ENCODE peak calls at places on chromosomes 4 and X, in five cellular contexts. One of them, this sample, is unnamed.

GRCh38 chr4:8050555-8051206 is 107.9 kb downstream of the ABLIM2 start:
- DNase-seq in breast epithelium: no peak
- DNase-seq in body of pancreas: peak
- DNase-seq in uterus: peak
- DNase-seq in heart left ventricle: peak
- DNase-seq in this sample: no peak

GRCh38 chr4:105361021-105361420 is 112.8 kb downstream of the PPA2 start:
- DNase-seq in breast epithelium: no peak
- DNase-seq in body of pancreas: no peak
- DNase-seq in uterus: no peak
- DNase-seq in heart left ventricle: no peak
- DNase-seq in this sample: no peak

GRCh38 chr4:125104616-125105015 is 210.1 kb upstream of the FAT4 start:
- DNase-seq in breast epithelium: no peak
- DNase-seq in body of pancreas: no peak
- DNase-seq in uterus: no peak
- DNase-seq in heart left ventricle: no peak
- DNase-seq in this sample: no peak

GRCh38 chrX:14095702-14096101 is 66.0 kb upstream of the GEMIN8 start:
- DNase-seq in breast epithelium: no peak
- DNase-seq in body of pancreas: peak
- DNase-seq in uterus: peak
- DNase-seq in heart left ventricle: no peak
- DNase-seq in this sample: no peak

GRCh38 chr4:94334962-94335361 is 7.7 kb downstream of the HPGDS start:
- DNase-seq in breast epithelium: no peak
- DNase-seq in body of pancreas: no peak
- DNase-seq in uterus: no peak
- DNase-seq in heart left ventricle: no peak
- DNase-seq in this sample: no peak

GRCh38 chr4:149344436-149344835 is 471.2 kb downstream of the IQCM start:
- DNase-seq in breast epithelium: no peak
- DNase-seq in body of pancreas: no peak
- DNase-seq in uterus: no peak
- DNase-seq in heart left ventricle: no peak
- DNase-seq in this sample: no peak

GRCh38 chr4:84985952-84986351 is 19.5 kb upstream of the WDFY3 start:
- DNase-seq in breast epithelium: no peak
- DNase-seq in body of pancreas: no peak
- DNase-seq in uterus: no peak
- DNase-seq in heart left ventricle: no peak
- DNase-seq in this sample: no peak

GRCh38 chr4:54099287-54099958 is 540 bp upstream of the GSX2 start:
- DNase-seq in breast epithelium: no peak
- DNase-seq in body of pancreas: no peak
- DNase-seq in uterus: no peak
- DNase-seq in heart left ventricle: no peak
- DNase-seq in this sample: no peak

GRCh38 chrX:68947882-68948605 is 119.2 kb downstream of the EFNB1 start:
- DNase-seq in breast epithelium: no peak
- DNase-seq in body of pancreas: no peak
- DNase-seq in uterus: no peak
- DNase-seq in heart left ventricle: no peak
- DNase-seq in this sample: no peak

GRCh38 chr4:99852199-99852718 is 35.6 kb downstream of the DAPP1 start:
- DNase-seq in breast epithelium: no peak
- DNase-seq in body of pancreas: no peak
- DNase-seq in uterus: no peak
- DNase-seq in heart left ventricle: no peak
- DNase-seq in this sample: no peak

GRCh38 chr4:163331629-163332360 is 601 bp downstream of the NPY1R start:
- DNase-seq in breast epithelium: no peak
- DNase-seq in body of pancreas: peak
- DNase-seq in uterus: peak
- DNase-seq in heart left ventricle: peak
- DNase-seq in this sample: no peak

GRCh38 chr4:77451530-77451929 is 154.1 kb upstream of the CXCL13 start:
- DNase-seq in breast epithelium: no peak
- DNase-seq in body of pancreas: no peak
- DNase-seq in uterus: no peak
- DNase-seq in heart left ventricle: no peak
- DNase-seq in this sample: no peak

GRCh38 chr4:158290912-158291311 is 80.6 kb downstream of the TMEM144 start:
- DNase-seq in breast epithelium: no peak
- DNase-seq in body of pancreas: no peak
- DNase-seq in uterus: no peak
- DNase-seq in heart left ventricle: no peak
- DNase-seq in this sample: no peak

GRCh38 chr4:159048166-159048886 is 54.6 kb upstream of the RAPGEF2 start:
- DNase-seq in breast epithelium: peak
- DNase-seq in body of pancreas: peak
- DNase-seq in uterus: peak
- DNase-seq in heart left ventricle: peak
- DNase-seq in this sample: no peak

GRCh38 chrX:132442674-132443073 is 46.2 kb downstream of the MBNL3 start:
- DNase-seq in breast epithelium: no peak
- DNase-seq in body of pancreas: no peak
- DNase-seq in uterus: no peak
- DNase-seq in heart left ventricle: no peak
- DNase-seq in this sample: no peak

GRCh38 chr4:105637409-105638258 is 70.9 kb downstream of the INTS12 start:
- DNase-seq in breast epithelium: peak
- DNase-seq in body of pancreas: peak
- DNase-seq in uterus: peak
- DNase-seq in heart left ventricle: peak
- DNase-seq in this sample: no peak

GRCh38 chrX:8455600-8455999 is 9.0 kb upstream of the VCX3B start:
- DNase-seq in breast epithelium: no peak
- DNase-seq in body of pancreas: no peak
- DNase-seq in uterus: no peak
- DNase-seq in heart left ventricle: no peak
- DNase-seq in this sample: no peak

GRCh38 chrX:76148011-76148665 is 24.7 kb upstream of the PBDC1 start:
- DNase-seq in breast epithelium: no peak
- DNase-seq in body of pancreas: peak
- DNase-seq in uterus: peak
- DNase-seq in heart left ventricle: no peak
- DNase-seq in this sample: no peak

GRCh38 chr4:52868138-52868537 is 6.0 kb downstream of the RASL11B start:
- DNase-seq in breast epithelium: no peak
- DNase-seq in body of pancreas: no peak
- DNase-seq in uterus: peak
- DNase-seq in heart left ventricle: peak
- DNase-seq in this sample: no peak

GRCh38 chr4:120066525-120067333 is at the start of gene MAD2L1:
- DNase-seq in breast epithelium: peak
- DNase-seq in body of pancreas: peak
- DNase-seq in uterus: peak
- DNase-seq in heart left ventricle: peak
- DNase-seq in this sample: peak
- TF ChIP-seq POLR2A in breast epithelium: peak
- TF ChIP-seq POLR2A in body of pancreas: peak
- TF ChIP-seq POLR2A in uterus: peak
- TF ChIP-seq POLR2A in heart left ventricle: no peak
- TF ChIP-seq POLR2A in this sample: peak

GRCh38 chr4:646460-646859 is 21.1 kb downstream of the PDE6B start:
- DNase-seq in breast epithelium: no peak
- DNase-seq in body of pancreas: no peak
- DNase-seq in uterus: no peak
- DNase-seq in heart left ventricle: no peak
- DNase-seq in this sample: no peak
- TF ChIP-seq POLR2A in breast epithelium: no peak
- TF ChIP-seq POLR2A in body of pancreas: no peak
- TF ChIP-seq POLR2A in uterus: no peak
- TF ChIP-seq POLR2A in heart left ventricle: no peak
- TF ChIP-seq POLR2A in this sample: no peak

GRCh38 chr4:30719363-30720020 is 677 bp upstream of the PCDH7 start:
- DNase-seq in breast epithelium: no peak
- DNase-seq in body of pancreas: peak
- DNase-seq in uterus: peak
- DNase-seq in heart left ventricle: peak
- DNase-seq in this sample: peak
- TF ChIP-seq POLR2A in breast epithelium: no peak
- TF ChIP-seq POLR2A in body of pancreas: no peak
- TF ChIP-seq POLR2A in uterus: no peak
- TF ChIP-seq POLR2A in heart left ventricle: no peak
- TF ChIP-seq POLR2A in this sample: no peak

GRCh38 chr4:1717129-1718094 is 3.7 kb downstream of the TMEM129 start:
- DNase-seq in breast epithelium: no peak
- DNase-seq in body of pancreas: no peak
- DNase-seq in uterus: no peak
- DNase-seq in heart left ventricle: no peak
- DNase-seq in this sample: no peak

GRCh38 chr4:1716065-1716945 is 4.2 kb upstream of the SLBP start:
- DNase-seq in breast epithelium: no peak
- DNase-seq in body of pancreas: no peak
- DNase-seq in uterus: no peak
- DNase-seq in heart left ventricle: no peak
- DNase-seq in this sample: no peak

GRCh38 chr4:1720163-1720983 is 750 bp downstream of the TMEM129 start:
- DNase-seq in breast epithelium: no peak
- DNase-seq in body of pancreas: no peak
- DNase-seq in uterus: no peak
- DNase-seq in heart left ventricle: peak
- DNase-seq in this sample: no peak

GRCh38 chr4:1721003-1721665 is at the start of the genes TACC3 and TMEM129:
- DNase-seq in breast epithelium: peak
- DNase-seq in body of pancreas: peak
- DNase-seq in uterus: peak
- DNase-seq in heart left ventricle: peak
- DNase-seq in this sample: peak

DNA sequence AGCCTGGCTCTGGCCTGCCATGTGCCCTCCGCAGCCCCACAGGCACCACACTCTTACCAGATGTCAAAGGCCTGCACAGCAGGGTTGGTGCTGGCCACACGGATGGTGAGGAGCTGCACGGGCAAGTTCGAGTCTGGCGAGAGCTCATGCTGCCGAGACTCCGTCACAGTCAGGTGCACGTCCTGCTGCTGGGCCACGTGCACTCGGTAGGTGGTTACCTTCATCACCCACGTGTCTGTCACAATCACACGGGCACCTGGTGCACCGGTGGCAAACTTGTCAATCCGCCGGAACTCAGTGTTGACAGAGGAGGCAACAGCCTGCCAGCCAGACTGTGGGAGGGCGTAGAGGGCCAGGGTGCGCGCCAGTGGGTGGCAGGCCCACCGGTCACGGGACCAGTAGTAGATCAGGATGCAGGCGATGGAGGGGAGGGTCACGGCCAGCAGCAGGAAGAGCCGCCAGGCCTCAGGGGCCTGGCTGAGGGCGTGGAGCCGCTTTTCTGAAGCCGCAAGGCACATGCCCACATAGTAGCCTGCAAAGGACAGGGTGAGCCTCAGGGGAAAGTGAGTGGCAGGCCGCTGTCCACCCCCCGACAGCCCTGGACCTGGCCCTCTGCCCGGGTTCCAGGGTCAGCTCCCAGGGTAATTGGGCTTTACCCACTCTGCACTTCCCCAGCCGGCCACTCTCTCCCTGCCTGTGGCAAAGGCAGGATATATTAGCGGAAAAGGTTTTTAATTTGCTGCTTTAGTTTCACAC is 2.9 kb downstream of the TMEM129 start:
- DNase-seq in breast epithelium: no peak
- DNase-seq in body of pancreas: peak
- DNase-seq in uterus: no peak
- DNase-seq in heart left ventricle: no peak
- DNase-seq in this sample: no peak
- TF ChIP-seq POLR2A in breast epithelium: no peak
- TF ChIP-seq POLR2A in body of pancreas: peak
- TF ChIP-seq POLR2A in uterus: no peak
- TF ChIP-seq POLR2A in heart left ventricle: no peak
- TF ChIP-seq POLR2A in this sample: no peak

DNA sequence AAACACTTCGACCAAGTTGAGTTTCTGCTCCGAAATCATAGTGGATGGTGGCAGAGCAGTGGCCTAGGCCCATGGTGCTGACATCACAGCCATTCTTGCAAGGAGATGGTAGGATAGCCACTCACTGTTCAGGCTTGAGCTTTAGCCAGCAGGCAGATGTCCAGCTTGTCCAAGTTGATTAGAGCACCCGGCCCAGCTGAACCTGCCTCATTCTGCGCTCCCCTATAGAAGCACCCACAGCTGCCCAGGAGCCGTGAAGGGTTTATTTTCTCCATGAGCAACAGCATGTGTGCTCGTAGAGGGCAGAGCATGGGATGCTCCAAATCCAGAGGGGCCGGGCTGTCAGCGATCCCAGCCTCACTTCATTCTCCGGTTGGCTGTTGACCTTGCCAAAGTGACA is 16.2 kb downstream of the PIGG start:
- DNase-seq in breast epithelium: no peak
- DNase-seq in body of pancreas: no peak
- DNase-seq in uterus: no peak
- DNase-seq in heart left ventricle: no peak
- DNase-seq in this sample: no peak
- TF ChIP-seq POLR2A in breast epithelium: no peak
- TF ChIP-seq POLR2A in body of pancreas: no peak
- TF ChIP-seq POLR2A in uterus: no peak
- TF ChIP-seq POLR2A in heart left ventricle: no peak
- TF ChIP-seq POLR2A in this sample: peak